ENCODE peak calls at places on chromosomes 2 and 18, in eight cellular contexts. X, E, G, H, I, N, K and Y are unnamed samples.

GRCh38 chr18:77119101-77119850 is 13.3 kb downstream of the MBP start:
- DNase-seq in H (no peak), K (no peak), G (no peak), N (no peak), I (no peak), E (no peak), X (no peak), Y (no peak)

GRCh38 chr2:85501244-85501643 is 37.7 kb upstream of the MAT2A start:
- DNase-seq in K (no peak), N (no peak), X (peak), I (no peak), E (no peak), G (no peak), H (no peak), Y (no peak)

GRCh38 chr18:3418083-3418482 is 31.9 kb upstream of the TGIF1 start:
- DNase-seq in I (no peak), H (no peak), E (no peak), G (no peak), N (no peak), X (no peak), K (no peak), Y (no peak)

GRCh38 chr18:46152436-46152807 is 48.2 kb downstream of the HAUS1 start:
- DNase-seq in H (peak), G (no peak), E (no peak), X (no peak), K (no peak), N (no peak), I (no peak), Y (peak)

GRCh38 chr2:30796723-30797122 is 10.5 kb downstream of the CAPN13 start:
- DNase-seq in G (peak), H (peak), X (no peak), I (no peak), E (no peak), K (peak), N (peak), Y (no peak)

GRCh38 chr18:57544958-57545661 is 41.4 kb downstream of the FECH start:
- DNase-seq in K (no peak), G (no peak), X (no peak), E (no peak), H (no peak), N (no peak), I (no peak), Y (no peak)

GRCh38 chr2:217948341-217948791 is 54.4 kb downstream of the TNS1 start:
- DNase-seq in H (no peak), I (no peak), X (no peak), E (no peak), N (no peak), G (no peak), K (no peak), Y (no peak)

GRCh38 chr18:73785276-73785675 is 362.4 kb downstream of the FBXO15 start:
- DNase-seq in N (peak), K (no peak), H (no peak), E (no peak), I (no peak), X (no peak), G (no peak), Y (no peak)

GRCh38 chr2:3257166-3257565 is 120.5 kb downstream of the EIPR1 start:
- DNase-seq in X (peak), E (no peak), N (no peak), H (no peak), G (no peak), K (no peak), I (no peak), Y (no peak)

GRCh38 chr2:236173734-236174607 is 5.8 kb upstream of the GBX2 start:
- DNase-seq in K (peak), X (no peak), N (no peak), E (no peak), I (no peak), G (no peak), H (peak), Y (no peak)

GRCh38 chr2:111219285-111219684 is 98.6 kb downstream of the BCL2L11 start:
- DNase-seq in X (peak), H (no peak), I (peak), N (no peak), G (no peak), K (peak), E (no peak), Y (no peak)

GRCh38 chr2:88307817-88308216 is 137.7 kb downstream of the THNSL2 start:
- DNase-seq in I (no peak), K (peak), G (no peak), N (no peak), H (no peak), E (peak), X (peak), Y (peak)
- TF ChIP-seq CTCF in I (no peak), K (peak), G (no peak), N (peak), H (peak), E (peak), X (peak), Y (no peak)

DNA sequence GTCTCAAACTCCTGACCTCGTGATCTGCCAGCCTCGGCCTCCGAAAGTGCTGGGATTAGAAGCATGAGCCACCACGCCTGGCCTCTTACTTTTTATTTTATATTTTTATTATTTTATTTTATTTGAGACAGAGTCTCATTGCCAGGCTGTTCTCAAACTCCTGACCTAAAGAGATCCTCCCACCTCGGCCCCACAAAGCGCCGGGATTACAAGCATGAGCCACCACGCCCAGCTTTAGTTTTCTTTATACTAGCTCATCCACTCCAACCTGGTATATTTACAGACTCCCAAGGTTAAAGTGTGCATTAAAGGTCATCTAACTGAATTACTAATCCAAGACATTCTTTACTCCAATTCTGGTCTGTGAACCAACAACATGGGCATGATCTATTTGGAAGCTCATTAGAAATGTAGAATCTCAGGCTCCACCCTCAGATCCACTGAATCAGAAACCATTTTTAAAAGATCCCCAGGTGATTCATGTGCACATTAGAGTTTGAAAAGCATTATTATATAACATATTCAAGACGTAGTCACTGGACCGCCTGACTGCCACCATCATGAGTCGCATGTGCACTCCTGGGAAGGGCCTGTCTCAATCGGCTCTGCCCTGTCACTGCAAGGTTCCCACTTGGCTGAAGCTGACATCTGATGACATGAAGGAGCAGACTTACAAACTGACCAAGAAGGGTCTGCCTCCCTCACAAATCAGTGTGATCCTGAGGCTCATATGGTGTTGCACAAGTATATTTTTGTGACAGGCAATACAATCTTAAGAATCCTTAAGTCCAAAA is 26.6 kb downstream of the ATAD2B start:
- DNase-seq in K (peak), N (peak), G (no peak), H (peak), I (no peak), X (no peak), E (peak), Y (peak)
- H3K27ac ChIP-seq in K (no peak), N (peak), G (no peak), H (peak), I (peak), X (no peak), E (peak), Y (peak)

GRCh38 chr18:7000484-7001096 is 117.0 kb downstream of the LAMA1 start:
- DNase-seq in K (peak), X (no peak), I (no peak), G (peak), E (no peak), H (no peak), N (no peak), Y (peak)
- TF ChIP-seq CTCF in K (peak), X (peak), I (peak), G (peak), E (peak), H (peak), N (peak), Y (peak)

DNA sequence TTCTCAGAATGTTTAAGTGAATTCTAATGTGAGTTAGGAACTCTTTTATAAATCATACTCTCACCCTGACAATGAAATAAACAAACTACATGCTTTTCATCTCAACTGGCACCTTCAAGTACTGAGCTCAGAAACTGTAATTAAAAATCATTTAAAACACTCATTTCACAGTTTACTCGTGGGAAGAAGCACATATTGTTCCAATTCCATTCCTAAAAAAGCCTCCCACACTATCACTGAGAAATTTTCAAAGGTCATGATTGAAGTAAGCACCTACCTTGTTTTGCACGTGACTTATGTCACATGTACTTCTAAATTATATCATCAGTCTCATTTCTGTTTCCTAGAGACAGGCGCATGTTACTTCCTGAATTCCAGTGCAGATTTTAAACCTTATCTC is 678.1 kb upstream of the SLC8A1 start:
- DNase-seq in G (no peak), I (no peak), K (no peak), X (no peak), H (no peak), E (no peak), N (no peak), Y (no peak)
- H3K27ac ChIP-seq in G (no peak), I (peak), K (no peak), X (no peak), H (no peak), E (no peak), N (no peak), Y (no peak)

DNA sequence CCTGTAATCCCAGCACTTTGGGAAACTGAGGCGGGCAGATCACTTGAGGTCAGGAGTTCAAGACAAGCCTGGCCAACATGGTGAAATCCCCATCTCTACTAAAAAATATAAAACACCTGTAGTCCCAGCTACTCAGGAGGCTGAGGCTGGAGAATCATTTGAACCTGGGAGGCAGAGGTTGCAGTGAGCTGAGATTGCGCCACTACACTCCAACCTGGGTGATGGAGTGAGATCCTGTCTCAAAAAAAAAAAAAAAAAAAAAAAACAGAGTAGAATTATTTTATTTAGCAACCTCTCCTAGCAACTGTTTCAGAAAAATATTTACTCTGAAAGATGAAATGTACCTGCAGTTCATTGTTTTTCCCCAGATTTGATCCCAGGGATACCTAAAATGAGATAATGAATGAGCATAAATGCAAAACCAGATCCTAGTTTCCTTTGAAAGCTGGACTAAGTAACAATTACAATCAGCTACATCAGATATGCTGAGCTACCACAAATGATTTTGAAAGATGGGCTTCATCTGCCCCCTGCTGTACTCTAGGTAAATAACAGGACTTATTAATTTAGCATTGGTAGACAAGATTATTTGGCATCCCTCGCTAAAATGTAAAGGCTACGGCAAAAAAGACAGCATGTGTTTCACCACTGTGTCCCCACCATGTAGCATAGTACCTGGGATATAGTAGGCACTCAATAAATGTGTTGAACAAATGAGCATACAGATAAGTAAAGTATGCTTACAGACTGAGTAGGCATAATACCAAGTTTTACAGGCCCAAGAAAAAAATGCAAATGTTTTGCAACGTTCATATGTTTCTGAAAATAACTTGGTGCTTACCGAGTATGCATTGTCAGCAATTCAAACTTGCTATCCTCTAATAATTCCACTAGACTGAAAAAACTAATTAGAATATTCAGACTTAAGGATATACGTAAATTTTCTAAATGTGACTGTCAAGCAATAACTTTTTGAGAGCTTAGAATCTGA is 102.5 kb downstream of the ATL2 start:
- DNase-seq in G (peak), K (peak), E (peak), I (no peak), X (no peak), N (peak), H (peak), Y (peak)
- TF ChIP-seq CTCF in G (peak), K (peak), E (peak), I (peak), X (peak), N (peak), H (peak), Y (peak)

GRCh38 chr2:101114268-101114783 is 36.9 kb downstream of the TBC1D8 start:
- DNase-seq in G (no peak), H (no peak), N (no peak), X (no peak), I (no peak), K (no peak), E (no peak), Y (no peak)
- H3K27ac ChIP-seq in G (peak), H (no peak), N (peak), X (peak), I (no peak), K (no peak), E (peak), Y (peak)

GRCh38 chr2:239212553-239213419 is 188.0 kb downstream of the HDAC4 start:
- DNase-seq in X (no peak), E (no peak), N (no peak), K (peak), H (no peak), I (no peak), G (no peak), Y (no peak)
- TF ChIP-seq CTCF in X (no peak), E (no peak), N (no peak), K (no peak), H (no peak), I (no peak), G (no peak), Y (no peak)